ENCODE peak calls at places on chromosomes 6 and 20, in ten cellular contexts. One of them, this sample, is unnamed. For H3K9me3, the result is how much of the 10 kb centered on the place peaks cover.

GRCh38 chr6:51678905-51679620 is 408.4 kb downstream of the PKHD1 start:
- DNase-seq in WERI-Rb-1: no peak
- DNase-seq in heart right ventricle: peak
- DNase-seq in ovary: no peak
- DNase-seq in cardiac muscle cell: peak
- DNase-seq in psoas muscle: no peak
- DNase-seq in lung: peak
- DNase-seq in colonic mucosa: no peak
- DNase-seq in CD8-positive, alpha-beta memory T cell: no peak
- DNase-seq in CD4-positive, alpha-beta T cell: no peak
- DNase-seq in this sample: no peak

GRCh38 chr6:31541059-31541657 is 645 bp downstream of the DDX39B start:
- DNase-seq in WERI-Rb-1: peak
- DNase-seq in ovary: peak
- DNase-seq in lung: peak
- DNase-seq in heart right ventricle: peak
- DNase-seq in CD4-positive, alpha-beta T cell: peak
- DNase-seq in CD8-positive, alpha-beta memory T cell: peak
- DNase-seq in cardiac muscle cell: peak
- DNase-seq in psoas muscle: peak
- DNase-seq in colonic mucosa: peak
- DNase-seq in this sample: peak

GRCh38 chr6:135334169-135334568 is 153.1 kb downstream of the MYB start:
- DNase-seq in WERI-Rb-1: no peak
- DNase-seq in lung: no peak
- DNase-seq in colonic mucosa: no peak
- DNase-seq in psoas muscle: no peak
- DNase-seq in CD8-positive, alpha-beta memory T cell: no peak
- DNase-seq in ovary: no peak
- DNase-seq in CD4-positive, alpha-beta T cell: no peak
- DNase-seq in cardiac muscle cell: no peak
- DNase-seq in heart right ventricle: no peak
- DNase-seq in this sample: no peak

GRCh38 chr6:124234806-124235205 is 431.1 kb downstream of the NKAIN2 start:
- DNase-seq in CD8-positive, alpha-beta memory T cell: no peak
- DNase-seq in psoas muscle: no peak
- DNase-seq in lung: no peak
- DNase-seq in cardiac muscle cell: no peak
- DNase-seq in CD4-positive, alpha-beta T cell: no peak
- DNase-seq in heart right ventricle: no peak
- DNase-seq in colonic mucosa: no peak
- DNase-seq in WERI-Rb-1: no peak
- DNase-seq in ovary: no peak
- DNase-seq in this sample: no peak

GRCh38 chr6:114202389-114202788 is 140.4 kb downstream of the HS3ST5 start:
- DNase-seq in colonic mucosa: no peak
- DNase-seq in lung: no peak
- DNase-seq in WERI-Rb-1: no peak
- DNase-seq in psoas muscle: no peak
- DNase-seq in heart right ventricle: no peak
- DNase-seq in CD8-positive, alpha-beta memory T cell: no peak
- DNase-seq in ovary: no peak
- DNase-seq in CD4-positive, alpha-beta T cell: no peak
- DNase-seq in cardiac muscle cell: no peak
- DNase-seq in this sample: no peak

GRCh38 chr6:170043881-170044790 is 246.7 kb downstream of the DLL1 start:
- DNase-seq in CD4-positive, alpha-beta T cell: no peak
- DNase-seq in cardiac muscle cell: no peak
- DNase-seq in colonic mucosa: no peak
- DNase-seq in heart right ventricle: no peak
- DNase-seq in ovary: peak
- DNase-seq in psoas muscle: peak
- DNase-seq in CD8-positive, alpha-beta memory T cell: no peak
- DNase-seq in WERI-Rb-1: no peak
- DNase-seq in lung: no peak
- DNase-seq in this sample: no peak

GRCh38 chr6:37572340-37572739 is 72.6 kb upstream of the CCDC167 start:
- DNase-seq in WERI-Rb-1: no peak
- DNase-seq in ovary: no peak
- DNase-seq in colonic mucosa: no peak
- DNase-seq in heart right ventricle: no peak
- DNase-seq in psoas muscle: no peak
- DNase-seq in CD8-positive, alpha-beta memory T cell: no peak
- DNase-seq in cardiac muscle cell: no peak
- DNase-seq in CD4-positive, alpha-beta T cell: no peak
- DNase-seq in lung: no peak
- DNase-seq in this sample: no peak

GRCh38 chr20:19952392-19952791 is 64.8 kb upstream of the NAA20 start:
- DNase-seq in heart right ventricle: no peak
- DNase-seq in cardiac muscle cell: no peak
- DNase-seq in CD4-positive, alpha-beta T cell: no peak
- DNase-seq in CD8-positive, alpha-beta memory T cell: no peak
- DNase-seq in ovary: no peak
- DNase-seq in psoas muscle: no peak
- DNase-seq in WERI-Rb-1: no peak
- DNase-seq in colonic mucosa: no peak
- DNase-seq in lung: no peak
- DNase-seq in this sample: no peak

GRCh38 chr6:101294051-101294638 is 99.4 kb upstream of the GRIK2 start:
- DNase-seq in colonic mucosa: no peak
- DNase-seq in WERI-Rb-1: no peak
- DNase-seq in CD8-positive, alpha-beta memory T cell: no peak
- DNase-seq in cardiac muscle cell: no peak
- DNase-seq in psoas muscle: no peak
- DNase-seq in CD4-positive, alpha-beta T cell: no peak
- DNase-seq in lung: no peak
- DNase-seq in ovary: no peak
- DNase-seq in heart right ventricle: no peak
- DNase-seq in this sample: no peak

GRCh38 chr20:41142914-41143313 is 5.6 kb downstream of the PLCG1 start:
- DNase-seq in CD4-positive, alpha-beta T cell: no peak
- DNase-seq in CD8-positive, alpha-beta memory T cell: peak
- DNase-seq in ovary: no peak
- DNase-seq in lung: no peak
- DNase-seq in colonic mucosa: no peak
- DNase-seq in psoas muscle: no peak
- DNase-seq in heart right ventricle: no peak
- DNase-seq in WERI-Rb-1: no peak
- DNase-seq in cardiac muscle cell: no peak
- DNase-seq in this sample: peak

GRCh38 chr6:2760882-2761842 is 4.0 kb upstream of the WRNIP1 start:
- DNase-seq in cardiac muscle cell: no peak
- DNase-seq in CD4-positive, alpha-beta T cell: no peak
- DNase-seq in lung: no peak
- DNase-seq in CD8-positive, alpha-beta memory T cell: peak
- DNase-seq in colonic mucosa: no peak
- DNase-seq in ovary: no peak
- DNase-seq in psoas muscle: no peak
- DNase-seq in heart right ventricle: no peak
- DNase-seq in WERI-Rb-1: no peak
- DNase-seq in this sample: no peak

GRCh38 chr6:51398064-51398740 is 579.5 kb downstream of the TFAP2B start:
- DNase-seq in colonic mucosa: no peak
- DNase-seq in psoas muscle: no peak
- DNase-seq in WERI-Rb-1: no peak
- DNase-seq in CD8-positive, alpha-beta memory T cell: no peak
- DNase-seq in heart right ventricle: no peak
- DNase-seq in ovary: no peak
- DNase-seq in cardiac muscle cell: peak
- DNase-seq in lung: peak
- DNase-seq in CD4-positive, alpha-beta T cell: no peak
- DNase-seq in this sample: no peak

GRCh38 chr6:7636151-7636550 is 46.2 kb downstream of the SNRNP48 start:
- DNase-seq in WERI-Rb-1: no peak
- DNase-seq in CD4-positive, alpha-beta T cell: no peak
- DNase-seq in ovary: no peak
- DNase-seq in lung: no peak
- DNase-seq in heart right ventricle: no peak
- DNase-seq in CD8-positive, alpha-beta memory T cell: no peak
- DNase-seq in cardiac muscle cell: no peak
- DNase-seq in psoas muscle: no peak
- DNase-seq in colonic mucosa: no peak
- DNase-seq in this sample: no peak

GRCh38 chr20:34042286-34042685 is 48.6 kb downstream of the RALY start:
- DNase-seq in cardiac muscle cell: peak
- DNase-seq in CD8-positive, alpha-beta memory T cell: peak
- DNase-seq in colonic mucosa: no peak
- DNase-seq in ovary: no peak
- DNase-seq in CD4-positive, alpha-beta T cell: no peak
- DNase-seq in WERI-Rb-1: no peak
- DNase-seq in psoas muscle: no peak
- DNase-seq in lung: no peak
- DNase-seq in heart right ventricle: peak
- DNase-seq in this sample: no peak

GRCh38 chr6:14068133-14068532 is 49.4 kb upstream of the CD83 start:
- DNase-seq in CD8-positive, alpha-beta memory T cell: no peak
- DNase-seq in CD4-positive, alpha-beta T cell: no peak
- DNase-seq in psoas muscle: no peak
- DNase-seq in heart right ventricle: no peak
- DNase-seq in WERI-Rb-1: no peak
- DNase-seq in cardiac muscle cell: no peak
- DNase-seq in colonic mucosa: no peak
- DNase-seq in ovary: no peak
- DNase-seq in lung: no peak
- DNase-seq in this sample: no peak

GRCh38 chr6:93293399-93294271 is 125.7 kb downstream of the EPHA7 start:
- DNase-seq in CD8-positive, alpha-beta memory T cell: no peak
- DNase-seq in lung: no peak
- DNase-seq in CD4-positive, alpha-beta T cell: no peak
- DNase-seq in WERI-Rb-1: no peak
- DNase-seq in ovary: no peak
- DNase-seq in colonic mucosa: no peak
- DNase-seq in cardiac muscle cell: no peak
- DNase-seq in heart right ventricle: no peak
- DNase-seq in psoas muscle: no peak
- DNase-seq in this sample: no peak
- H3K9me3 ChIP-seq in CD8-positive, alpha-beta memory T cell: under half
- H3K9me3 ChIP-seq in lung: under half
- H3K9me3 ChIP-seq in CD4-positive, alpha-beta T cell: under half
- H3K9me3 ChIP-seq in WERI-Rb-1: under half
- H3K9me3 ChIP-seq in ovary: under half
- H3K9me3 ChIP-seq in colonic mucosa: under half
- H3K9me3 ChIP-seq in cardiac muscle cell: under half
- H3K9me3 ChIP-seq in heart right ventricle: under half
- H3K9me3 ChIP-seq in psoas muscle: under half
- H3K9me3 ChIP-seq in this sample: under half

GRCh38 chr6:109360791-109361190 is 21.5 kb downstream of the CD164 start:
- DNase-seq in colonic mucosa: no peak
- DNase-seq in heart right ventricle: peak
- DNase-seq in cardiac muscle cell: no peak
- DNase-seq in WERI-Rb-1: no peak
- DNase-seq in CD4-positive, alpha-beta T cell: no peak
- DNase-seq in psoas muscle: no peak
- DNase-seq in CD8-positive, alpha-beta memory T cell: no peak
- DNase-seq in ovary: no peak
- DNase-seq in lung: no peak
- DNase-seq in this sample: no peak
- H3K9me3 ChIP-seq in colonic mucosa: under half
- H3K9me3 ChIP-seq in heart right ventricle: under half
- H3K9me3 ChIP-seq in cardiac muscle cell: under half
- H3K9me3 ChIP-seq in WERI-Rb-1: under half
- H3K9me3 ChIP-seq in CD4-positive, alpha-beta T cell: under half
- H3K9me3 ChIP-seq in psoas muscle: under half
- H3K9me3 ChIP-seq in CD8-positive, alpha-beta memory T cell: under half
- H3K9me3 ChIP-seq in ovary: under half
- H3K9me3 ChIP-seq in lung: under half
- H3K9me3 ChIP-seq in this sample: under half

GRCh38 chr6:154705471-154706113 is 27.6 kb upstream of the SCAF8 start:
- DNase-seq in CD8-positive, alpha-beta memory T cell: no peak
- DNase-seq in lung: no peak
- DNase-seq in colonic mucosa: no peak
- DNase-seq in ovary: no peak
- DNase-seq in CD4-positive, alpha-beta T cell: no peak
- DNase-seq in cardiac muscle cell: no peak
- DNase-seq in WERI-Rb-1: no peak
- DNase-seq in heart right ventricle: no peak
- DNase-seq in psoas muscle: no peak
- DNase-seq in this sample: no peak
- H3K9me3 ChIP-seq in CD8-positive, alpha-beta memory T cell: under half
- H3K9me3 ChIP-seq in lung: under half
- H3K9me3 ChIP-seq in colonic mucosa: under half
- H3K9me3 ChIP-seq in ovary: under half
- H3K9me3 ChIP-seq in CD4-positive, alpha-beta T cell: under half
- H3K9me3 ChIP-seq in cardiac muscle cell: under half
- H3K9me3 ChIP-seq in WERI-Rb-1: under half
- H3K9me3 ChIP-seq in heart right ventricle: under half
- H3K9me3 ChIP-seq in psoas muscle: under half
- H3K9me3 ChIP-seq in this sample: under half

DNA sequence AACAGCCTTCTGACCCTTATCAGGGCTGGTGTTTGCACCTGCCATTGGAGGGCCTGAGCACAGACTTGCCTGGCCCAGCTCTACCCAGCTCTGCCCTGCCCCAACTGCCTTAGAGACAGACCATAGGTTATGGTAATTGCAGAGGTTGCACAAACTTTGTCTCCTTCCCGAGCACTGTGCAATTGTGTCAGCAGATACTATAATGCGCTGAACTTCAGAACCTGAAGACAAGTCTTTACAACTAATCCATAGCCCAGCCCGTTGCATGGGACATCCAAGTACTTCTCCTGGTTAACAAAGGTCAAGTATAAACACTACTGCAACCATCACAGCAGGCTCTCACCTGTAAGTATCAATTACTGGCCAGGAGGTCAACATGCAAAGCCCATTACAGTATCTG is 58.6 kb downstream of the PDSS2 start:
- DNase-seq in ovary: no peak
- DNase-seq in colonic mucosa: no peak
- DNase-seq in psoas muscle: no peak
- DNase-seq in WERI-Rb-1: no peak
- DNase-seq in heart right ventricle: no peak
- DNase-seq in CD8-positive, alpha-beta memory T cell: no peak
- DNase-seq in lung: no peak
- DNase-seq in cardiac muscle cell: no peak
- DNase-seq in CD4-positive, alpha-beta T cell: no peak
- DNase-seq in this sample: peak
- H3K9me3 ChIP-seq in ovary: under half
- H3K9me3 ChIP-seq in colonic mucosa: under half
- H3K9me3 ChIP-seq in psoas muscle: under half
- H3K9me3 ChIP-seq in WERI-Rb-1: under half
- H3K9me3 ChIP-seq in heart right ventricle: under half
- H3K9me3 ChIP-seq in CD8-positive, alpha-beta memory T cell: under half
- H3K9me3 ChIP-seq in lung: under half
- H3K9me3 ChIP-seq in cardiac muscle cell: under half
- H3K9me3 ChIP-seq in CD4-positive, alpha-beta T cell: under half
- H3K9me3 ChIP-seq in this sample: under half